ENCODE peak calls at places on chromosomes 3 and 15, in five cellular contexts. One of them, this sample, is unnamed.

GRCh38 chr3:185756477-185756876 is 68.4 kb downstream of the IGF2BP2 start:
- DNase-seq in activated CD8-positive, alpha-beta memory T cell treated with anti-CD3 and anti-CD28 coated beads for 4 hours: no peak
- DNase-seq in foreskin keratinocyte: no peak
- DNase-seq in fibroblast of pulmonary artery: no peak
- DNase-seq in SJSA1: no peak
- DNase-seq in this sample: no peak

GRCh38 chr3:120850326-120851295 is 57.4 kb upstream of the STXBP5L start:
- DNase-seq in activated CD8-positive, alpha-beta memory T cell treated with anti-CD3 and anti-CD28 coated beads for 4 hours: no peak
- DNase-seq in foreskin keratinocyte: no peak
- DNase-seq in fibroblast of pulmonary artery: no peak
- DNase-seq in SJSA1: no peak
- DNase-seq in this sample: no peak

GRCh38 chr3:142801746-142802145 is 77.9 kb downstream of the TRPC1 start:
- DNase-seq in activated CD8-positive, alpha-beta memory T cell treated with anti-CD3 and anti-CD28 coated beads for 4 hours: no peak
- DNase-seq in foreskin keratinocyte: no peak
- DNase-seq in fibroblast of pulmonary artery: no peak
- DNase-seq in SJSA1: no peak
- DNase-seq in this sample: no peak

GRCh38 chr3:43223670-43224364 is 62.5 kb upstream of the SNRK start:
- DNase-seq in activated CD8-positive, alpha-beta memory T cell treated with anti-CD3 and anti-CD28 coated beads for 4 hours: no peak
- DNase-seq in foreskin keratinocyte: no peak
- DNase-seq in fibroblast of pulmonary artery: peak
- DNase-seq in SJSA1: no peak
- DNase-seq in this sample: no peak

GRCh38 chr15:72319360-72319984 is 485 bp downstream of the CELF6 start:
- DNase-seq in activated CD8-positive, alpha-beta memory T cell treated with anti-CD3 and anti-CD28 coated beads for 4 hours: no peak
- DNase-seq in foreskin keratinocyte: no peak
- DNase-seq in fibroblast of pulmonary artery: peak
- DNase-seq in SJSA1: peak
- DNase-seq in this sample: no peak

GRCh38 chr15:52783929-52784798 is 6.0 kb downstream of the ONECUT1 start:
- DNase-seq in activated CD8-positive, alpha-beta memory T cell treated with anti-CD3 and anti-CD28 coated beads for 4 hours: no peak
- DNase-seq in foreskin keratinocyte: no peak
- DNase-seq in fibroblast of pulmonary artery: no peak
- DNase-seq in SJSA1: peak
- DNase-seq in this sample: no peak

GRCh38 chr3:32892625-32893598 is 58.5 kb upstream of the CCR4 start:
- DNase-seq in activated CD8-positive, alpha-beta memory T cell treated with anti-CD3 and anti-CD28 coated beads for 4 hours: no peak
- DNase-seq in foreskin keratinocyte: no peak
- DNase-seq in fibroblast of pulmonary artery: no peak
- DNase-seq in SJSA1: no peak
- DNase-seq in this sample: no peak

GRCh38 chr3:186933801-186934200 is 3.5 kb downstream of the ST6GAL1 start:
- DNase-seq in activated CD8-positive, alpha-beta memory T cell treated with anti-CD3 and anti-CD28 coated beads for 4 hours: no peak
- DNase-seq in foreskin keratinocyte: no peak
- DNase-seq in fibroblast of pulmonary artery: no peak
- DNase-seq in SJSA1: no peak
- DNase-seq in this sample: no peak

GRCh38 chr3:127171721-127172120 is 21.2 kb upstream of the PRR23E start:
- DNase-seq in activated CD8-positive, alpha-beta memory T cell treated with anti-CD3 and anti-CD28 coated beads for 4 hours: no peak
- DNase-seq in foreskin keratinocyte: no peak
- DNase-seq in fibroblast of pulmonary artery: no peak
- DNase-seq in SJSA1: no peak
- DNase-seq in this sample: no peak

GRCh38 chr3:190486201-190486865 is 27.6 kb upstream of the IL1RAP start:
- DNase-seq in activated CD8-positive, alpha-beta memory T cell treated with anti-CD3 and anti-CD28 coated beads for 4 hours: no peak
- DNase-seq in foreskin keratinocyte: peak
- DNase-seq in fibroblast of pulmonary artery: no peak
- DNase-seq in SJSA1: peak
- DNase-seq in this sample: no peak

GRCh38 chr15:69311319-69311721 is 12.6 kb downstream of the PAQR5 start:
- DNase-seq in activated CD8-positive, alpha-beta memory T cell treated with anti-CD3 and anti-CD28 coated beads for 4 hours: no peak
- DNase-seq in foreskin keratinocyte: no peak
- DNase-seq in fibroblast of pulmonary artery: no peak
- DNase-seq in SJSA1: peak
- DNase-seq in this sample: no peak

GRCh38 chr3:151839313-151839631 is 25.4 kb downstream of the AADAC start:
- DNase-seq in activated CD8-positive, alpha-beta memory T cell treated with anti-CD3 and anti-CD28 coated beads for 4 hours: no peak
- DNase-seq in foreskin keratinocyte: no peak
- DNase-seq in fibroblast of pulmonary artery: no peak
- DNase-seq in SJSA1: peak
- DNase-seq in this sample: no peak

GRCh38 chr3:120752230-120752629 is 9.7 kb downstream of the GTF2E1 start:
- DNase-seq in activated CD8-positive, alpha-beta memory T cell treated with anti-CD3 and anti-CD28 coated beads for 4 hours: no peak
- DNase-seq in foreskin keratinocyte: no peak
- DNase-seq in fibroblast of pulmonary artery: no peak
- DNase-seq in SJSA1: no peak
- DNase-seq in this sample: no peak

GRCh38 chr3:31953091-31953490 is 28.0 kb downstream of the OSBPL10 start:
- DNase-seq in activated CD8-positive, alpha-beta memory T cell treated with anti-CD3 and anti-CD28 coated beads for 4 hours: no peak
- DNase-seq in foreskin keratinocyte: no peak
- DNase-seq in fibroblast of pulmonary artery: no peak
- DNase-seq in SJSA1: no peak
- DNase-seq in this sample: no peak

GRCh38 chr15:59223736-59224135 is 17.1 kb downstream of the LDHAL6B start:
- DNase-seq in activated CD8-positive, alpha-beta memory T cell treated with anti-CD3 and anti-CD28 coated beads for 4 hours: no peak
- DNase-seq in foreskin keratinocyte: no peak
- DNase-seq in fibroblast of pulmonary artery: no peak
- DNase-seq in SJSA1: no peak
- DNase-seq in this sample: no peak

GRCh38 chr15:91855684-91856553 is 2.4 kb downstream of the SLCO3A1 start:
- DNase-seq in activated CD8-positive, alpha-beta memory T cell treated with anti-CD3 and anti-CD28 coated beads for 4 hours: no peak
- DNase-seq in foreskin keratinocyte: no peak
- DNase-seq in fibroblast of pulmonary artery: no peak
- DNase-seq in SJSA1: no peak
- DNase-seq in this sample: peak

GRCh38 chr3:56997675-56998074 is 62.8 kb upstream of the SPATA12 start:
- DNase-seq in activated CD8-positive, alpha-beta memory T cell treated with anti-CD3 and anti-CD28 coated beads for 4 hours: no peak
- DNase-seq in foreskin keratinocyte: no peak
- DNase-seq in fibroblast of pulmonary artery: peak
- DNase-seq in SJSA1: no peak
- DNase-seq in this sample: no peak

This sample was measured in SW 1271.